ENCODE peak calls at places on chromosomes 3 and 15, in seven cellular contexts. G is D341Med; J is neuronal stem cell; X is ureter; W is WERI-Rb-1; H is kidney glomerular epithelial cell; I is effector memory CD4-positive, alpha-beta T cell. C is an unnamed sample.

GRCh38 chr3:45927881-45928280 is 15.4 kb upstream of the CXCR6 start:
- DNase-seq in G (no peak), J (no peak), X (no peak), W (no peak), H (no peak), I (no peak), C (no peak)

GRCh38 chr15:28086175-28086703 is 12.9 kb downstream of the OCA2 start:
- DNase-seq in G (peak), J (no peak), X (no peak), W (peak), H (peak), I (no peak), C (no peak)

GRCh38 chr3:11556851-11557644 is 86.7 kb downstream of the VGLL4 start:
- DNase-seq in G (no peak), J (no peak), X (no peak), W (no peak), H (peak), I (no peak), C (no peak)

GRCh38 chr3:172087198-172087597 is 47.8 kb downstream of the FNDC3B start:
- DNase-seq in G (no peak), J (no peak), X (no peak), W (no peak), H (no peak), I (no peak), C (no peak)

GRCh38 chr15:68317281-68318007 is 39.9 kb downstream of the FEM1B start:
- DNase-seq in G (no peak), J (no peak), X (no peak), W (no peak), H (no peak), I (no peak), C (no peak)

GRCh38 chr3:111796566-111796965 is 62.5 kb upstream of the PHLDB2 start:
- DNase-seq in G (no peak), J (no peak), X (no peak), W (peak), H (no peak), I (no peak), C (no peak)

GRCh38 chr15:77550275-77551251 is 82.1 kb downstream of the LINGO1 start:
- DNase-seq in G (no peak), J (no peak), X (no peak), W (peak), H (no peak), I (no peak), C (peak)

GRCh38 chr3:34837848-34838741 is 801.2 kb upstream of the ARPP21 start:
- DNase-seq in G (no peak), J (no peak), X (no peak), W (no peak), H (peak), I (no peak), C (no peak)

GRCh38 chr3:49465269-49466034 is 4.6 kb upstream of the DAG1 start:
- DNase-seq in G (no peak), J (no peak), X (no peak), W (no peak), H (no peak), I (no peak), C (no peak)

GRCh38 chr3:142447308-142447851 is 457 bp downstream of the XRN1 start:
- DNase-seq in G (no peak), J (no peak), X (peak), W (no peak), H (no peak), I (peak), C (peak)

GRCh38 chr3:33115024-33115768 is 1.4 kb downstream of the CRTAP start:
- DNase-seq in G (no peak), J (peak), X (peak), W (no peak), H (peak), I (no peak), C (no peak)

GRCh38 chr15:63506537-63507035 is 2.2 kb downstream of the USP3 start:
- DNase-seq in G (no peak), J (no peak), X (no peak), W (no peak), H (no peak), I (no peak), C (no peak)

GRCh38 chr15:57403007-57403406 is 26.7 kb downstream of the CGNL1 start:
- DNase-seq in G (no peak), J (no peak), X (no peak), W (no peak), H (no peak), I (no peak), C (no peak)

GRCh38 chr15:31039961-31040360 is 48.5 kb upstream of the MTMR10 start:
- DNase-seq in G (no peak), J (no peak), X (no peak), W (no peak), H (no peak), I (no peak), C (no peak)

GRCh38 chr15:58015565-58015964 is 49.9 kb downstream of the ALDH1A2 start:
- DNase-seq in G (no peak), J (no peak), X (no peak), W (no peak), H (peak), I (no peak), C (no peak)

GRCh38 chr15:70153948-70154439 is 56.3 kb upstream of the TLE3 start:
- DNase-seq in G (no peak), J (no peak), X (no peak), W (no peak), H (no peak), I (no peak), C (no peak)

GRCh38 chr3:183328823-183329222 is 75.8 kb downstream of the B3GNT5 start:
- DNase-seq in G (no peak), J (no peak), X (no peak), W (no peak), H (peak), I (no peak), C (no peak)

GRCh38 chr3:51340311-51340829 is 44.7 kb upstream of the MANF start:
- DNase-seq in G (no peak), J (peak), X (no peak), W (no peak), H (peak), I (no peak), C (no peak)